ENCODE peak calls at places on chromosome 16, in five cellular contexts. Z, C, D, W and Y are unnamed samples.

GRCh38 chr16:84585886-84586285 is 32.0 kb downstream of the COTL1 start:
- DNase-seq in Z (peak), C (peak), D (no peak), W (no peak), Y (peak)

GRCh38 chr16:27402964-27403600 is 1.1 kb downstream of the IL21R start:
- DNase-seq in Z (no peak), C (no peak), D (no peak), W (no peak), Y (no peak)

GRCh38 chr16:55686671-55687070 is 30.9 kb downstream of the SLC6A2 start:
- DNase-seq in Z (no peak), C (no peak), D (no peak), W (no peak), Y (no peak)

GRCh38 chr16:70437017-70437581 is 1.8 kb downstream of the ST3GAL2 start:
- DNase-seq in Z (peak), C (no peak), D (peak), W (no peak), Y (peak)

GRCh38 chr16:30786936-30787612 is at the start of gene ZNF629:
- DNase-seq in Z (peak), C (peak), D (peak), W (peak), Y (peak)

GRCh38 chr16:73315645-73316044 is 267.7 kb upstream of the ZFHX3 start:
- DNase-seq in Z (no peak), C (no peak), D (no peak), W (no peak), Y (no peak)

GRCh38 chr16:19716183-19716582 is 1.8 kb downstream of the KNOP1 start:
- DNase-seq in Z (no peak), C (no peak), D (no peak), W (no peak), Y (no peak)

GRCh38 chr16:31568577-31569359 is 41.1 kb downstream of the AHSP start:
- DNase-seq in Z (peak), C (peak), D (peak), W (no peak), Y (peak)

GRCh38 chr16:56389554-56389953 is 35.8 kb downstream of the AMFR start:
- DNase-seq in Z (no peak), C (no peak), D (peak), W (no peak), Y (no peak)

GRCh38 chr16:83138512-83138911 is 511.7 kb downstream of the CDH13 start:
- DNase-seq in Z (no peak), C (no peak), D (no peak), W (no peak), Y (no peak)

GRCh38 chr16:56102159-56102798 is 89.0 kb upstream of the GNAO1 start:
- DNase-seq in Z (peak), C (peak), D (no peak), W (peak), Y (peak)

GRCh38 chr16:26645629-26646028 is 421.1 kb upstream of the C16orf82 start:
- DNase-seq in Z (peak), C (peak), D (no peak), W (no peak), Y (peak)